ENCODE peak calls at places on chromosomes 16 and 17, in eight cellular contexts. D is SK-N-SH, G is IMR-90, J is AG10803, R is A549, B is right lobe of liver, M is transverse colon, N is AG04450. X is an unnamed sample.
A peak's percentile ranks its signal among the peaks of the same experiment; 100 is the strongest.

GRCh38 chr17:76872221-76872873 is 4.1 kb downstream of the MGAT5B start:
- DNase-seq in D (peak; percentile 63), M (peak; percentile 13), G (peak; percentile 96), B (no peak), J (peak; percentile 90), N (peak; percentile 90), R (peak; percentile 89), X (no peak)

GRCh38 chr17:77802333-77802615 is 156.2 kb upstream of the TNRC6C start:
- DNase-seq in B (no peak), R (no peak), N (no peak), J (no peak), M (no peak), G (no peak), D (peak; percentile 49), X (no peak)

GRCh38 chr16:49503242-49504022 is 129.8 kb downstream of the C16orf78 start:
- DNase-seq in B (no peak), N (no peak), G (no peak), M (peak; percentile 30), J (no peak), D (no peak), R (no peak), X (no peak)

GRCh38 chr16:50671644-50672260 is 9.4 kb downstream of the SNX20 start:
- DNase-seq in R (peak; percentile 62), G (peak; percentile 16), D (peak; percentile 62), N (no peak), B (no peak), J (no peak), M (no peak), X (peak; percentile 11)

GRCh38 chr17:33073416-33073815 is 81.8 kb downstream of the SPACA3 start:
- DNase-seq in D (no peak), N (no peak), R (no peak), J (no peak), M (no peak), B (no peak), G (no peak), X (no peak)

GRCh38 chr17:62627219-62627903 is at the start of gene MRC2:
- DNase-seq in B (no peak), D (peak; percentile 93), G (peak; percentile 82), N (peak; percentile 30), J (peak; percentile 73), R (peak; percentile 84), M (peak; percentile 35), X (no peak)

GRCh38 chr17:38442548-38442947 is 14.3 kb downstream of the ARHGAP23 start:
- DNase-seq in M (no peak), N (no peak), J (peak; percentile 70), B (no peak), G (no peak), R (no peak), D (no peak), X (no peak)

GRCh38 chr16:84194470-84195200 is 3.7 kb downstream of the ADAD2 start:
- DNase-seq in D (no peak), G (no peak), M (no peak), B (no peak), R (no peak), N (no peak), J (no peak), X (no peak)

DNA sequence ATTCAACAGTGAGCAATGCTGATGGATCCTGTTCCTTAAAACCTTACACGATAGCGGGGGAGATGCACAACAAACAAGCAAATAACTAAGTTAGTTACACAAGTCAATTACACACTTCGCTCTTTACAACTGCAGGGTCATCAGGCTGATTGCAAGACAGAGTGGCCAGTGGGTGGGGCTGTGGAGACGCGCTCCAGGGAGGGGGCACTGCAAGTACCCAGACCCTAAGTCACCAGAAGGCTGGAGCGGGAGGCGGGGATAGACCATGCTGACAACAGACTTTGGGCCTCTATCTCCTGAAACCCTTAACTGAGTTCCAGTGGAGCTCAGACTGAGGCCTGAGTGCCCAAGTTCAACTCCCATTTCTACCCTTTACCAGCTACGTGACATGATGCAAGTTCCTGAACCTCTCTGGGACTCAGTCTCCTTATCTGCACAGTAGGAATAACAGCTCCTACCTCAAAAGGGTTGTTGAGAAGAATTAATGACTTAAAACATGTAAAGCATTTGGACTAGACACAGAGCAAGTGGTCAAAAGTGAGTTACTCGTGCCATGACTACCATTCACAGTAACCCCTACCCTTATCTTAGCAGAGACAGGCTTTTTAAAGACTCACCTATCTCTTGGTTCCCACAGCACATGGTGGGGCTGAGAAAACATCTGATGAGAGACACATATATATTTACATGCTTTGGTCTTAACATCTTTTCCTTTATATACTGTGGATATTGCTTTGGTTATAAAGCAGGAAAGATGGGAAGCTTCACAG is 10.4 kb downstream of the CPPED1 start:
- DNase-seq in M (no peak), B (no peak), N (no peak), J (no peak), R (no peak), D (no peak), G (no peak), X (no peak)
- TF ChIP-seq CTCF in M (no peak), B (no peak), N (no peak), J (no peak), R (no peak), D (no peak), G (no peak), X (no peak)

GRCh38 chr16:814974-815373 is 14.4 kb upstream of the GNG13 start:
- DNase-seq in M (no peak), N (peak; percentile 26), G (peak; percentile 70), R (no peak), B (no peak), J (peak; percentile 64), D (no peak), X (no peak)

GRCh38 chr16:813916-814412 is 13.4 kb upstream of the GNG13 start:
- DNase-seq in J (no peak), G (no peak), R (no peak), N (no peak), B (no peak), M (no peak), D (no peak), X (no peak)

GRCh38 chr16:817001-817906 is 16.7 kb upstream of the GNG13 start:
- DNase-seq in B (no peak), J (no peak), M (no peak), N (no peak), G (no peak), D (no peak), R (no peak), X (no peak)

GRCh38 chr16:815861-816260 is 15.3 kb upstream of the GNG13 start:
- DNase-seq in J (no peak), G (no peak), R (no peak), D (no peak), B (no peak), M (no peak), N (no peak), X (no peak)

DNA sequence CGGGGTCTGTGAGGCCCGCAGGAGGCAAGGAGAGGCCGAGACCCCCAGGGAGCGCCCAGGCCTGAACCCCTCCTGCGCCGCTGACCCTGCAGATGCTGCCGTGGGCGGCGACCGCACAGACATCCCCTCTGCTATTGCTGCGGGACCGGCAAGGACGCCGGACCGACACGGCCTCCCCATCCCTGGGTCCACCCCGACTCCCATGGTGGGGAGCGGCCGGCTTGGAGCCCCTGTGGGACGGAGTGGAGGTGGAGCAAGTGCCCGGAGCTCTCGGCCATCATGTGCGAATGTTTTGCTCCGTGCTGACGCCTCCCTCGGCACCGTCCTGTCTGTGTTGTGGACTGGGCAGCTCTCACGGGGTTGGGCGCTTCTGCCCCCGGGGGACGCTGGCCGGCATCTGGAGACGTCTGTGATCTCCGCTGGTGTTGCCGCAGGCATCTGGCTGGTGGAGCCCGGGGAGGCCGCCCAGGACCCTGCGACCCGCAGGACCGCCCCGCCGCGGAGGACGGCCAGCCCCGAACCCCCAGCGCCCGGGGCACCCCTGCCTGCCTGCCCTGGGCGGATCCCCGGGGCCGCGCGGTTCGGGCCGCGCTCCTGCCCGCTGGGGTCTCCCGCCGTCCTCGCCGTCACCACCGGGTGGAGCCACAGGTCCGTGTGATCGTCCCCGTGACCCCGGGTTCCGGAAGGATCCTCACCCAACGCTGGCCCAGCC is 12.8 kb upstream of the GNG13 start:
- DNase-seq in B (no peak), M (peak; percentile 37), D (peak; percentile 92), R (no peak), J (peak; percentile 6), G (peak; percentile 8), N (no peak), X (no peak)
- H3K4me3 ChIP-seq in B (no peak overlapping the region), M (no peak overlapping the region), D (peak overlapping the region; percentile 53), R (peak overlapping the region; percentile 43), J (peak overlapping the region; percentile 35), G (no peak overlapping the region), N (peak overlapping the region; percentile 27), X (no peak overlapping the region)

GRCh38 chr16:10961231-10961630 is 16.9 kb downstream of the CLEC16A start:
- DNase-seq in J (peak; percentile 85), G (peak; percentile 95), D (no peak), N (peak; percentile 58), R (no peak), M (no peak), B (no peak), X (no peak)

GRCh38 chr16:10965440-10966039 is 21.2 kb downstream of the CLEC16A start:
- DNase-seq in M (no peak), B (no peak), J (no peak), G (no peak), D (no peak), R (no peak), N (no peak), X (no peak)

GRCh38 chr16:10966129-10966528 is 21.8 kb downstream of the CLEC16A start:
- DNase-seq in G (no peak), N (no peak), D (no peak), J (no peak), M (no peak), B (no peak), R (no peak), X (no peak)

GRCh38 chr16:10964891-10965326 is 20.5 kb downstream of the CLEC16A start:
- DNase-seq in R (no peak), N (no peak), D (no peak), G (no peak), J (no peak), M (no peak), B (no peak), X (no peak)

GRCh38 chr16:10964039-10964890 is 19.9 kb downstream of the CLEC16A start:
- DNase-seq in N (peak; percentile 65), B (peak; percentile 82), D (peak; percentile 79), M (peak; percentile 86), R (peak; percentile 70), J (peak; percentile 88), G (peak; percentile 86), X (no peak)
- TF ChIP-seq CTCF in N (peak; percentile 96), B (peak; percentile 95), D (peak; percentile 92), M (peak; percentile 90), R (peak; percentile 93), J (peak; percentile 96), G (peak; percentile 98), X (peak; percentile 97)

GRCh38 chr17:7437369-7437863 is 1.9 kb upstream of the FGF11 start:
- DNase-seq in J (no peak), B (no peak), N (no peak), G (no peak), M (no peak), R (no peak), D (no peak), X (no peak)

GRCh38 chr17:7440113-7440822 is 956 bp downstream of the FGF11 start:
- DNase-seq in B (no peak), M (peak; percentile 67), D (peak; percentile 93), G (no peak), R (peak; percentile 39), N (no peak), J (no peak), X (no peak)

GRCh38 chr17:7438050-7438614 is 1.2 kb upstream of the FGF11 start:
- DNase-seq in B (peak; percentile 74), R (no peak), N (no peak), D (no peak), J (no peak), M (peak; percentile 54), G (no peak), X (no peak)

GRCh38 chr17:7439462-7440112 is at the start of gene FGF11:
- DNase-seq in N (no peak), R (no peak), M (no peak), J (no peak), B (no peak), D (peak; percentile 60), G (no peak), X (no peak)

GRCh38 chr17:7438656-7439460 is 454 bp upstream of the FGF11 start:
- DNase-seq in M (no peak), R (no peak), B (no peak), D (no peak), G (no peak), N (no peak), J (no peak), X (no peak)
- H3K4me3 ChIP-seq in M (no peak overlapping the region), R (peak overlapping the region; percentile 52), B (peak overlapping the region; percentile 24), D (no peak overlapping the region), G (no peak overlapping the region), N (no peak overlapping the region), J (no peak overlapping the region), X (no peak overlapping the region)

X was measured in LNCaP clone FGC.